ENCODE peak calls at places on chromosomes 13 and 19, in six cellular contexts. U, N, F, T, R and M are unnamed samples.

GRCh38 chr19:5257155-5258045 is 83.2 kb downstream of the PTPRS start:
- DNase-seq in U (no peak), N (no peak), F (no peak), T (no peak), R (no peak), M (no peak)

GRCh38 chr13:102729560-102730275 is 34.9 kb upstream of the METTL21C start:
- DNase-seq in U (no peak), N (no peak), F (peak; percentile 78), T (no peak), R (peak; percentile 94), M (no peak)

GRCh38 chr19:50819636-50820035 is 4.0 kb downstream of the KLK1 start:
- DNase-seq in U (no peak), N (no peak), F (no peak), T (no peak), R (no peak), M (no peak)

GRCh38 chr19:10112037-10112751 is 701 bp downstream of the P2RY11 start:
- DNase-seq in U (no peak), N (no peak), F (no peak), T (no peak), R (no peak), M (no peak)

GRCh38 chr19:35395762-35396199 is 24.9 kb downstream of the GPR42 start:
- DNase-seq in U (no peak), N (no peak), F (no peak), T (peak; percentile 43), R (no peak), M (no peak)

GRCh38 chr13:36965767-36966166 is 33.4 kb downstream of the ALG5 start:
- DNase-seq in U (no peak), N (no peak), F (peak; percentile 90), T (no peak), R (peak; percentile 95), M (no peak)

GRCh38 chr13:56349866-56350265 is 790.9 kb upstream of the PRR20A start:
- DNase-seq in U (no peak), N (no peak), F (no peak), T (no peak), R (no peak), M (no peak)

GRCh38 chr19:45400192-45400591 is 4.7 kb downstream of the PPP1R13L start:
- DNase-seq in U (peak; percentile 75), N (no peak), F (no peak), T (no peak), R (no peak), M (no peak)

GRCh38 chr13:20993661-20994440 is 67.5 kb downstream of the LATS2 start:
- DNase-seq in U (no peak), N (no peak), F (peak; percentile 51), T (no peak), R (no peak), M (peak; percentile 15)

GRCh38 chr19:4352701-4353121 is 9.3 kb downstream of the MPND start:
- DNase-seq in U (peak; percentile 70), N (no peak), F (peak; percentile 71), T (no peak), R (peak; percentile 66), M (peak; percentile 85)

GRCh38 chr13:111187879-111188643 is 73.0 kb downstream of the ARHGEF7 start:
- DNase-seq in U (no peak), N (no peak), F (peak; percentile 67), T (no peak), R (peak; percentile 44), M (no peak)

GRCh38 chr19:35841961-35842595 is 10.2 kb downstream of the NPHS1 start:
- DNase-seq in U (no peak), N (no peak), F (no peak), T (no peak), R (no peak), M (no peak)

GRCh38 chr13:105774739-105775460 is 760.6 kb downstream of the EFNB2 start:
- DNase-seq in U (no peak), N (no peak), F (peak; percentile 2), T (no peak), R (peak; percentile 3), M (no peak)

GRCh38 chr13:34201050-34201913 is 383.3 kb downstream of the RFC3 start:
- DNase-seq in U (no peak), N (no peak), F (peak; percentile 61), T (no peak), R (no peak), M (no peak)

DNA sequence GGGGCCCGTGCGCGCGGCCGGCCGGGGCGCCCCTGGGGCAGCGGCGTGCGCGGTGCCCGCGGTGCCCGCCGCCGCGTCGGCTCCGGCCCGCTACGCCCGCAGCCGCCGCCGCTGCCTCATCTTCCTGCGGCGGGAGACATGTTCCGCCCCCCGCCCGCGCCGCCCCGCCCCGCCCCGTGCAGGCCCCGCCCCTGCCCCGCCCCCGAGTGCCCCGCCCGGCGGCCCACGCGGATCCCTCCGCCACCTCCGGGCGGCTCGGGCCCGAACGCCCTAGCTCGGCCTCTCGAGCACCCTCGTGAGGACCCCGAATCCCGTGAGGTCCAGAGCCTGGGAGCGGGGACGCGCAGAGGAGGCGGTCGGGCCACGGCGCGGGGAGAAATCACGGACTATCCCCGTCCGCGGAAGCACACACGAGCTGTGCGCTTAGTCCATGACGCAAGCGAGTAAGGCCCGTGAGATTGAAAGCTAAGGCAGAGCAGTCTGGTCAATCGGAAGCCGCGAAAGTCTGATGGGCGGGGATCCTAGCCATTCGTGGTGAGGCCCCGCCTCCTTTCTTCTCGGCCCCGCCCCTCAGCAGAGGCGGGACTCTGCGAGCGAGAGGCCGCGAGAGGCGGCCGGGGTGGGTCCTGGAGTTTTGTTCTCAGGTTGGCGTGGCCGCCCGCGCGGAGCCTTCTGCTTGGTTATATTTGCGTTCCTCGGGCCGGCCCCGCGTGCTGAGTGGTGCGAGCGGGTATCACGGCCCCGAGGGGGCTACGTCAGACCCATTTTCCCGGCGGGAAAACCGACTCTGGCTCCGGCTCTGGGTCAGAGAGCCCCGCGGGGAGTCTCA is at the start of gene TCF3:
- DNase-seq in U (peak; percentile 99), N (peak; percentile 99), F (peak; percentile 99), T (peak; percentile 99), R (peak; percentile 99), M (peak; percentile 99)
- TF ChIP-seq POLR2A in U (no peak), N (peak; percentile 60), F (no peak), T (no peak), R (peak; percentile 28), M (peak; percentile 72)

GRCh38 chr19:11766597-11767591 is at the start of gene ZNF441:
- DNase-seq in U (peak; percentile 99), N (peak; percentile 97), F (peak; percentile 89), T (peak; percentile 98), R (peak; percentile 95), M (peak; percentile 95)
- TF ChIP-seq POLR2A in U (no peak), N (peak; percentile 48), F (peak; percentile 53), T (no peak), R (peak; percentile 69), M (peak; percentile 83)

GRCh38 chr19:48332662-48333466 is 7.5 kb downstream of the EMP3 start:
- DNase-seq in U (peak; percentile 93), N (peak; percentile 94), F (peak; percentile 98), T (peak; percentile 93), R (peak; percentile 97), M (peak; percentile 96)
- TF ChIP-seq POLR2A in U (peak; percentile 10), N (peak; percentile 33), F (peak; percentile 15), T (no peak), R (no peak), M (peak; percentile 87)

DNA sequence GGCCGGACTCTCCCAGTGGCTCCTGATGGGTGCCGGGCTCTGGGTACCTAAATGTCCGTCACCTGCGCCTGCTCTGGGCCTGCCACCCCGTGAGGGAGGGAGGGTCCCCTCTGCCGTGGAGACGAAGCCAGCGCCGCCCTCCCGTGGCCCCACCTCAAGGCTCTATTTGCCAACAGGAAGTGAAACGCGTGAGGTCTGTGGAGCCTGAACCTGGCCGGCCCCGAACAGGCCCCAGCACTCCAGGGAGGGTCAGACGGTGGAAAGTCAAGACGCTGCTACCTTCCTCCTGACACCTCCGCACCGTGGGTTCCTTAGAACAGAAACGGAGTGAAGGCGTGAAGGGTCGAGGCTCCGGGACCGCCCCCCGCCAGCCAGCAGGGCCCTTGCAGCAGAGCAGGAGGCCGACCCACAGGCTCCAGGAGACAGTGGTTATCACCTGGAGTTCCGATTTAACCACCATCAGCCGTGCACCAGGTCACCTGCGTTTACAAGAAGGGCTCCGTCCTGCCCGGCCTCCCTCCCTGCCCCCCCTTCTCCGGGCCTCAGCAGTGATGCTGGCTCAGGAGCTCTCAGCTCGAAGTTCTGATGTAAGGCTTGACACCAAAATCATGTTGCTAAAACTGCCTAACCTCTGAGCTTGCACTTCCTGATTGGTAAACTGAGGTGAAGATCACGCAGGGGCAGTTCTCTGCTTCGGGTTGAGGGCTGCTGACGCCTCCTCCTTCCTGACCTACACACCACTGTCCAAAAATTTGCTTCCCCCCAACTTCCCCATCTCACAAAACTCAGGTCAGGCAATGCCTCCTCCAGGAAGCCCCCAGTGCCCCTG is 50.9 kb upstream of the C13orf46 start:
- DNase-seq in U (no peak), N (no peak), F (no peak), T (no peak), R (no peak), M (no peak)
- TF ChIP-seq POLR2A in U (no peak), N (no peak), F (no peak), T (no peak), R (no peak), M (no peak)

GRCh38 chr19:38920529-38921419 is 8.8 kb upstream of the CCER2 start:
- DNase-seq in U (no peak), N (no peak), F (no peak), T (no peak), R (no peak), M (no peak)
- TF ChIP-seq POLR2A in U (no peak), N (no peak), F (no peak), T (no peak), R (no peak), M (no peak)

GRCh38 chr19:2957160-2957559 is 12.4 kb upstream of the ZNF77 start:
- DNase-seq in U (no peak), N (no peak), F (no peak), T (no peak), R (no peak), M (no peak)

GRCh38 chr19:2949939-2950285 is 5.1 kb upstream of the ZNF77 start:
- DNase-seq in U (no peak), N (no peak), F (peak; percentile 50), T (peak; percentile 56), R (peak; percentile 99), M (peak; percentile 91)

GRCh38 chr19:2950286-2951124 is 5.7 kb upstream of the ZNF77 start:
- DNase-seq in U (peak; percentile 100), N (peak; percentile 100), F (peak; percentile 99), T (peak; percentile 100), R (peak; percentile 100), M (peak; percentile 99)

GRCh38 chr19:2952953-2953481 is 8.2 kb upstream of the ZNF77 start:
- DNase-seq in U (no peak), N (no peak), F (no peak), T (peak; percentile 85), R (no peak), M (no peak)
- TF ChIP-seq POLR2A in U (no peak), N (no peak), F (no peak), T (no peak), R (no peak), M (no peak)